ENCODE peak calls at places on chromosomes 4 and X, in five cellular contexts. N is IMR-90, X is trophoblast cell, A is H1, D is mesenchymal stem cell. E is an unnamed sample. For H3K9me3, the result is how much of the 10 kb centered on the place peaks cover.

GRCh38 chr4:4333265-4333706 is 43.2 kb downstream of the ZBTB49 start:
- DNase-seq in N (peak), X (no peak), A (no peak), D (peak), E (no peak)

GRCh38 chrX:82230013-82230412 is 1028.1 kb downstream of the SH3BGRL start:
- DNase-seq in N (no peak), X (no peak), A (no peak), D (no peak), E (no peak)

GRCh38 chr4:8289151-8289750 is 19.7 kb downstream of the HTRA3 start:
- DNase-seq in N (no peak), X (peak), A (no peak), D (no peak), E (no peak)

GRCh38 chrX:114201622-114202021 is 382.3 kb upstream of the HTR2C start:
- DNase-seq in N (no peak), X (no peak), A (no peak), D (no peak), E (no peak)

GRCh38 chr4:4460759-4461158 is 73.9 kb downstream of the NSG1 start:
- DNase-seq in N (no peak), X (no peak), A (no peak), D (no peak), E (no peak)

GRCh38 chrX:1002611-1003010 is 209.8 kb downstream of the CRLF2 start:
- DNase-seq in N (no peak), X (no peak), A (no peak), D (no peak), E (no peak)

GRCh38 chrX:43741843-43742573 is 85.9 kb downstream of the MAOA start:
- DNase-seq in N (no peak), X (no peak), A (no peak), D (peak), E (no peak)

GRCh38 chrX:149002320-149002719 is 501.9 kb downstream of the AFF2 start:
- DNase-seq in N (no peak), X (peak), A (no peak), D (no peak), E (no peak)

GRCh38 chr4:78032446-78032845 is 24.7 kb upstream of the FRAS1 start:
- DNase-seq in N (no peak), X (peak), A (no peak), D (no peak), E (no peak)

GRCh38 chr4:54067163-54067562 is 2.8 kb upstream of the CHIC2 start:
- DNase-seq in N (peak), X (peak), A (no peak), D (peak), E (no peak)

GRCh38 chr4:89829470-89830138 is 7.4 kb downstream of the SNCA start:
- DNase-seq in N (no peak), X (no peak), A (no peak), D (peak), E (no peak)

GRCh38 chr4:4613641-4614286 is 71.9 kb upstream of the STX18 start:
- DNase-seq in N (peak), X (no peak), A (no peak), D (no peak), E (no peak)

GRCh38 chrX:15242899-15243555 is 26.9 kb downstream of the ASB9 start:
- DNase-seq in N (peak), X (peak), A (no peak), D (peak), E (peak)

GRCh38 chr4:1975391-1975801 is 33.4 kb downstream of the NELFA start:
- DNase-seq in N (no peak), X (no peak), A (no peak), D (no peak), E (no peak)

GRCh38 chrX:37817579-37817978 is 29.8 kb downstream of the DYNLT3 start:
- DNase-seq in N (no peak), X (no peak), A (no peak), D (no peak), E (no peak)

GRCh38 chr4:145580906-145581305 is 38.3 kb upstream of the MMAA start:
- DNase-seq in N (no peak), X (no peak), A (no peak), D (no peak), E (no peak)

GRCh38 chrX:20319054-20319453 is 52.3 kb upstream of the RPS6KA3 start:
- DNase-seq in N (no peak), X (no peak), A (no peak), D (no peak), E (no peak)

GRCh38 chr4:160296476-160296875 is 1193.6 kb downstream of the RAPGEF2 start:
- DNase-seq in N (no peak), X (no peak), A (no peak), D (no peak), E (no peak)

GRCh38 chrX:49291615-49292337 is 11.7 kb upstream of the GAGE10 start:
- DNase-seq in N (peak), X (peak), A (peak), D (peak), E (peak)

GRCh38 chrX:13662537-13662841 is 9.5 kb downstream of the TCEANC start:
- DNase-seq in N (peak), X (no peak), A (no peak), D (peak), E (no peak)

GRCh38 chr4:76307670-76308014 is 1.1 kb downstream of the STBD1 start:
- DNase-seq in N (no peak), X (no peak), A (no peak), D (no peak), E (no peak)

GRCh38 chrX:118226060-118226428 is 109.4 kb upstream of the KLHL13 start:
- DNase-seq in N (no peak), X (no peak), A (no peak), D (no peak), E (no peak)

GRCh38 chrX:150219374-150220185 is 143.5 kb upstream of the MAMLD1 start:
- DNase-seq in N (peak), X (no peak), A (no peak), D (peak), E (no peak)

GRCh38 chr4:18813055-18813454 is 791.5 kb upstream of the LCORL start:
- DNase-seq in N (no peak), X (no peak), A (no peak), D (no peak), E (no peak)

GRCh38 chr4:18815779-18816173 is 794.2 kb upstream of the LCORL start:
- DNase-seq in N (no peak), X (no peak), A (no peak), D (no peak), E (no peak)

GRCh38 chr4:18816228-18816891 is 794.8 kb upstream of the LCORL start:
- DNase-seq in N (no peak), X (no peak), A (no peak), D (no peak), E (no peak)

GRCh38 chr4:18813771-18814170 is 792.2 kb upstream of the LCORL start:
- DNase-seq in N (no peak), X (no peak), A (no peak), D (no peak), E (no peak)

DNA sequence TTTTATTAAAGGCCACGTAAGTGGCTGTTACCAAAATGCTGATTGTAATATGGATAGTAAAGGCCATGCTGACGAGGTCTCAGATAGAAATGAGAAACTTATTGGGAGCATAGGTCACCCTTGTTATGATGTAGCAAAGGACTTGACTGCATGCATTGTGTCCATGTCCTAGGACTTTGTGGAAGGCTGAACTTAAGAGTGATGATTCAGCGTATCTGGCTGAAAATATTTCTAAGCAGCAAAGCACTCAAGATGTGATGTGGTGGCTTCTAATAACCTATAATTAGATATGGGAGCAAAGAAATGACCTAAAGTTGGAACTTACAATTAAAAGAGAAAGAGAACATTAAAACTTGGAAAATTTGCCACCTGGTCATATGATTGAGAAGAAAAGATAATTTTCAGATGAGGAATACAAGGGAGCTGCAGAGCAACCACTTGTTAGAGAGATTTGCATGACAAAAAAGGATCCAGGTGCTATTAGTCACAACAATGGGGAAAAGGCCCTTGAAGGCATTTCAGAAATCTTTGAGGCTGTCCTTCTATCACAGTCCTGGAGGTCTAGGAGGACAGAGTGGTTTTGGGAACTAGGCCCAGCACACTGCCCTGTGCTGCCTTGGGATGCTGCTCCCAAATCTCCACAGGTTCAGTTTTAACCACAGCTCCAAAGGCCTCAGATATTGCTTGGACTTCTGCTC is 793.7 kb upstream of the LCORL start:
- DNase-seq in N (no peak), X (no peak), A (no peak), D (no peak), E (no peak)
- H3K9me3 ChIP-seq in N (under half), X (under half), A (under half), D (under half), E (under half)

GRCh38 chr4:128573781-128574508 is 235.6 kb upstream of the JADE1 start:
- DNase-seq in N (peak), X (peak), A (no peak), D (peak), E (no peak)
- H3K4ac ChIP-seq in N (peak), X (no peak), A (no peak), D (no peak), E (no peak)

DNA sequence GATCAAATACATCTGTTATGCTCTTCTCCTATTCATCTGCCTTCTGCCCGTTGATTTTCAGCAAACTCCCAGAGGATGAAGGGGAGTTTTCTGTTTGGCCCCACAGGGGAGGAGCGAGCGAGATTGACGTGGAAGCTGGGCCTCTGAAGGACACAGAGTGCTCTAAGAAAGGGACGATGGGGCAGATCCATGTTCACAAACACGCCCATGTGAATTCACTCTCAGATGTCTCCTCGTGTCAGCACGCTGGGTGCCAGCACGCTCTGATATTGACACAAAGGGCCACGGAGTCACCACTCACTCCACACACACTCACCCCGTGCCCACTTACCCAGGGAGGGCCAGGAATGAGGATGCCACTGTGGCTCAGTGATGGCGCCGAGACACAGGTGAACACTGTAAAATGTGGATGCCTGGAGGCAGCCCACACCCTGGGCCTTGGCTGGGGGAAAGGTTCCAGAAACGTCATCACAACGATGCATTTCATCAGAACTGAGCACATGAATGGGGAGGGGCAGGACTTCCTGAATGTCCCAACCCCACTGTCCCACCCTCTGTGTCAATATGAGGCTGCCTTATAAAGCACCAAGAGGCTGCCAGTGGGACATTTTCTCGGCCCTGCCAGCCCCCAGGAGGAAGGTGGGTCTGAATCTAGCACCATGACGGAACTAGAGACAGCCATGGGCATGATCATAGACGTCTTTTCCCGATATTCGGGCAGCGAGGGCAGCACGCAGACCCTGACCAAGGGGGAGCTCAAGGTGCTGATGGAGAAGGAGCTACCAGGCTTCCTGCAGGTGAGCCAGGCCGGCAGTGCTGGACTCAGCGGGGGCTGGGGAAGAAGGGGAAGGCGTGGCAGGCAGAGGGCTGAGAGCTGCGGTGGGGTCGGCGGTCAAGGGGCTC is at the start of gene S100P:
- DNase-seq in N (no peak), X (peak), A (no peak), D (no peak), E (no peak)
- H3K4me3 ChIP-seq in N (no peak), X (no peak), A (no peak), D (no peak), E (no peak)

GRCh38 chr4:39892988-39893692 is 84.6 kb downstream of the PDS5A start:
- DNase-seq in N (no peak), X (no peak), A (no peak), D (no peak), E (no peak)

GRCh38 chr4:39898015-39898414 is 79.7 kb downstream of the PDS5A start:
- DNase-seq in N (no peak), X (no peak), A (no peak), D (no peak), E (no peak)

GRCh38 chr4:39889226-39889625 is 88.5 kb downstream of the PDS5A start:
- DNase-seq in N (no peak), X (no peak), A (no peak), D (no peak), E (no peak)

GRCh38 chr4:39899291-39899690 is 78.4 kb downstream of the PDS5A start:
- DNase-seq in N (no peak), X (no peak), A (no peak), D (no peak), E (no peak)

DNA sequence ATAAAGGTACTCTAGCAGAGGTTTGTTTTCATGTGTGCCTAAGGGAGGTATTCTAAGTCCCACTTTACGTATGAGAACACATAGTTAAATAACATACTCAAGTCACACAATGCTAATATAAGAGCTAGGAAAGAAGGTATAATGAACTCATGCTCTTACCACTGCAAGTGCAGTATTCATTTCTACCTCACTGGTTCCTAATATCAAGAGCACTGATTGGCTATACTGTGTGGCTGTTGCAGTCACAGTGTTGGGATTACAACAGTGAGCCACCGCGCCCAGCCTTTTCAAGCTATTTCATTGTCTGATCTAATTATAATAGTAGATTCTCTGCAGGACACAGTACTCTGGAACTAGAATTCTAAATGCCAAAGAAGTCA is 84.0 kb downstream of the PDS5A start:
- DNase-seq in N (no peak), X (no peak), A (no peak), D (no peak), E (no peak)
- H3K9me3 ChIP-seq in N (under half), X (under half), A (under half), D (under half), E (under half)

DNA sequence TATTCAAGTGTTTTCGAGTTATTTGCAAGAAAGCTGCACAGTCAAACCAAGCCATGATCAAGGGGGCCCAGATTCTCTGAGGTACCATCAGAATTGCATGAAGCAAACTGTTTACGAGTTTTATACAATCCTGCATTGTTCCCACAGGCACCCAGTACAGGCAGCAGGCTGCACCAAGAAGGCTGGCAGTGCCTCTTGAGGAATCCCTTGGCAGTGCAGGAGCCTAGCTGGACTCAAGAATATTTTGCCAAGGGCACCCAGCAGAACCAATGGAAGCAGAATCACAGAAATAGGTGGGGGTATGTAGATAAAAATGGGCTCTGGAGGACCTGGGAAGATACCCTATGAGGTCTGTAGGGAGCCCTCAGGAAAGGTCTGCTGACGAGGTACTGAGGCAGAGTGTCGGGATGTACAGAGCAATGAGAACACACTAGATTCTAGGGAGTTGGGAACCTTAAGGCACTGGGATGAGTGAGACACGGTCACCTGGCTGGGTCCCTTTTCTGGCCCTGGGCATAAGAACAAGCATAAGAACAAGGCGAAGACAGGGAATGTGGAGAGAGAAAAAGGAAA is 2.5 kb upstream of the PLP1 start:
- DNase-seq in N (peak), X (no peak), A (no peak), D (peak), E (no peak)
- H3K4ac ChIP-seq in N (no peak), X (no peak), A (no peak), D (no peak), E (no peak)

GRCh38 chr4:153468587-153468986 is 2.4 kb downstream of the TMEM131L start:
- DNase-seq in N (no peak), X (no peak), A (no peak), D (no peak), E (no peak)

GRCh38 chr4:153474251-153474650 is 8.1 kb downstream of the TMEM131L start:
- DNase-seq in N (no peak), X (no peak), A (no peak), D (no peak), E (no peak)

GRCh38 chr4:153467897-153468262 is 1.7 kb downstream of the TMEM131L start:
- DNase-seq in N (no peak), X (no peak), A (no peak), D (peak), E (no peak)

GRCh38 chr4:153472122-153473037 is 6.2 kb downstream of the TMEM131L start:
- DNase-seq in N (no peak), X (no peak), A (no peak), D (no peak), E (no peak)

GRCh38 chr4:153471691-153472080 is 5.5 kb downstream of the TMEM131L start:
- DNase-seq in N (no peak), X (no peak), A (no peak), D (no peak), E (no peak)
- H3K4me3 ChIP-seq in N (no peak), X (no peak), A (no peak), D (no peak), E (no peak)

DNA sequence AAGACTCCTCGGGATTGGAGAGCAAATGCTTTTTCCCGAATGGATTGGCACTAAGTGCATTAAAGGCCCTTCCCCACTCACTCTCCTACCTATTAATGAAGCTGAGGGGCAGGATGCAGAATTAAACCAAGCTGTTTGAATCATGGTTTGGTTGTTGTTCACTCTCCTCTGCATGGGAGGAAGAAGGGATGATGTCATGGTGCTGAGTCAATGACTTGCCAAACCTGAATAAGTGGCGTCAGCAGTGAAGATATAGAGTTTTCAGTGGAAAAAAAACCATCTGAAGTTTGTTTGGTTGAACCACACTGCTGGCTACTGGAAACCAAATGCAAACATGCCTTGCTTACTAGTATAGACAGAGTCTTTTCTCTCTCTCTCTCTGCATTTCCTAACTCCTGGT is 19.8 kb upstream of the ZXDA start:
- DNase-seq in N (peak), X (no peak), A (no peak), D (no peak), E (no peak)
- H3K9me3 ChIP-seq in N (under half), X (under half), A (under half), D (under half), E (under half)

DNA sequence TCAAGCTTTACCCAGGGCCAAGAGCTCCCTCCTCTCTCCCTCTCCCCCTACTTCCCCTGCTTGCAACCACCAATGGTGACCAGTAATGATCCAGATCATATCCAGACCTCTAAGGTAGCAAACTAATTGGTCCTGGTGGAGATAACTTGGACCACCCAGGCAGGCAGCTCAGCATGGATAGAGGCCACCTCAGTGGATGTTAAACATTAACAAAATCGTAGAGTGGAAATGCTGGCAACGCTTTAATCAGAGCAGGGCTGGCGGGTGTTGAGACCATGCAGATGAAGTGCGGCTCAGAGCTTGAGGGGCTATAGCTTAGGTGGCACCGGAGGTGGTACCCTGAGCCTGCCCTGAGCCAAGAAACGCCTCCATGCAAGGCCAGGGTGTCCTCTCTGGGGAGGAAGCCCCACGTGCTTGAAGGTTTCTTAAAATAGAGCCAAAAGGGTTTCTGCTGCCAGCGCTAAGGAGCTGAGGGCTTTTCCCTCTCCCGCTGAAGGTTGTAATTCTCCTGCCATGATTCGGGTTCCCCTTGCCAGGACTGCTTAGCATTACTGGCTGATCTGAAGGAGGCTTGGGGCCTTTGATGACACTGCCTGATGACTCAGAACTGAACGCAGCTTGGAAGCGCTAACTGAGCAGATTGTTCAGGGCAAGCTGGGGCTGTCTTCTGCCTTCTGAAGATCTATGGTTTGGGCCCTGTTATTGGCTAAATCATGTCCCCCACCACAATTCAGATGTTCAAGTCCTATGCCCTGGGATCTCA is 177.8 kb upstream of the ATP6AP2 start:
- DNase-seq in N (peak), X (peak), A (no peak), D (peak), E (no peak)
- H3K4ac ChIP-seq in N (no peak), X (no peak), A (no peak), D (no peak), E (no peak)

E was measured in neuronal stem cell.